ENCODE peak calls at places on chromosomes 16 and 17, in eight cellular contexts. E is AG10803, Z is AG04450, Y is neural progenitor cell, G is Caco-2, S is keratinocyte, X is SK-N-SH, U is endothelial cell of umbilical vein. B is an unnamed sample.

GRCh38 chr17:14048169-14048568 is 21.1 kb upstream of the COX10 start:
- DNase-seq in E (no peak), G (no peak), Z (no peak), U (no peak), S (no peak), Y (peak), X (peak), B (no peak)

GRCh38 chr17:31560836-31561235 is 169.4 kb downstream of the RAB11FIP4 start:
- DNase-seq in U (peak), Z (no peak), G (no peak), S (no peak), X (no peak), E (peak), Y (no peak), B (no peak)

GRCh38 chr16:588639-588888 is 1.3 kb upstream of the RAB40C start:
- DNase-seq in X (peak), S (no peak), E (peak), Y (peak), U (peak), Z (peak), G (no peak), B (peak)

GRCh38 chr16:67236551-67237395 is 9.8 kb downstream of the TMEM208 start:
- DNase-seq in U (peak), G (peak), X (peak), Z (no peak), S (no peak), E (peak), Y (peak), B (no peak)

GRCh38 chr16:24332695-24333094 is 76.6 kb downstream of the CACNG3 start:
- DNase-seq in X (no peak), U (no peak), E (no peak), S (no peak), Y (no peak), G (no peak), Z (no peak), B (no peak)

GRCh38 chr16:88613911-88614817 is 24.2 kb upstream of the IL17C start:
- DNase-seq in E (no peak), Z (no peak), S (no peak), G (no peak), X (no peak), U (no peak), Y (no peak), B (no peak)

GRCh38 chr17:6713918-6714271 is 726 bp upstream of the SLC13A5 start:
- DNase-seq in Y (peak), S (no peak), G (no peak), X (no peak), E (no peak), Z (no peak), U (no peak), B (no peak)

GRCh38 chr16:2398520-2398919 is 30.7 kb upstream of the CCNF start:
- DNase-seq in S (no peak), X (no peak), Y (no peak), G (no peak), E (no peak), U (no peak), Z (no peak), B (no peak)

GRCh38 chr17:49209061-49209571 is 1.3 kb downstream of the GNGT2 start:
- DNase-seq in G (no peak), E (no peak), X (peak), Y (no peak), S (no peak), Z (no peak), U (no peak), B (no peak)

GRCh38 chr17:76727745-76728456 is 1.3 kb downstream of the METTL23 start:
- DNase-seq in E (no peak), U (peak), S (no peak), X (no peak), Y (no peak), G (no peak), Z (no peak), B (no peak)

GRCh38 chr17:57090560-57091185 is 5.6 kb downstream of the AKAP1 start:
- DNase-seq in Z (no peak), X (no peak), S (no peak), U (no peak), G (no peak), E (peak), Y (no peak), B (no peak)

GRCh38 chr17:6160188-6160555 is 90.0 kb downstream of the WSCD1 start:
- DNase-seq in S (no peak), E (no peak), X (no peak), G (no peak), Y (no peak), Z (no peak), U (no peak), B (no peak)

GRCh38 chr17:32111141-32111771 is 31.0 kb upstream of the RHOT1 start:
- DNase-seq in G (no peak), S (no peak), X (peak), Z (peak), E (no peak), U (peak), Y (peak), B (no peak)

GRCh38 chr16:85348921-85349334 is 236.7 kb upstream of the CIBAR2 start:
- DNase-seq in G (no peak), X (peak), U (no peak), Y (no peak), S (no peak), Z (no peak), E (no peak), B (no peak)

GRCh38 chr16:20676268-20676828 is 21.1 kb downstream of the ACSM1 start:
- DNase-seq in X (no peak), G (no peak), Y (no peak), U (peak), E (no peak), S (no peak), Z (no peak), B (no peak)

GRCh38 chr17:67585077-67585602 is 132.6 kb upstream of the NOL11 start:
- DNase-seq in Y (no peak), S (no peak), G (peak), Z (no peak), X (no peak), U (peak), E (no peak), B (no peak)

GRCh38 chr16:58563235-58563634 is 47.9 kb downstream of the SETD6 start:
- DNase-seq in X (no peak), Y (no peak), E (peak), U (peak), G (no peak), Z (peak), S (no peak), B (no peak)

GRCh38 chr17:55842405-55843158 is 91.7 kb downstream of the PCTP start:
- DNase-seq in Y (no peak), Z (no peak), U (no peak), X (no peak), E (peak), G (no peak), S (no peak), B (no peak)

GRCh38 chr17:55846745-55847144 is 95.9 kb downstream of the PCTP start:
- DNase-seq in G (no peak), S (no peak), X (no peak), U (no peak), E (no peak), Z (no peak), Y (no peak), B (no peak)

GRCh38 chr17:55843785-55844184 is 92.9 kb downstream of the PCTP start:
- DNase-seq in U (no peak), G (no peak), X (no peak), Z (no peak), S (no peak), Y (no peak), E (no peak), B (no peak)

DNA sequence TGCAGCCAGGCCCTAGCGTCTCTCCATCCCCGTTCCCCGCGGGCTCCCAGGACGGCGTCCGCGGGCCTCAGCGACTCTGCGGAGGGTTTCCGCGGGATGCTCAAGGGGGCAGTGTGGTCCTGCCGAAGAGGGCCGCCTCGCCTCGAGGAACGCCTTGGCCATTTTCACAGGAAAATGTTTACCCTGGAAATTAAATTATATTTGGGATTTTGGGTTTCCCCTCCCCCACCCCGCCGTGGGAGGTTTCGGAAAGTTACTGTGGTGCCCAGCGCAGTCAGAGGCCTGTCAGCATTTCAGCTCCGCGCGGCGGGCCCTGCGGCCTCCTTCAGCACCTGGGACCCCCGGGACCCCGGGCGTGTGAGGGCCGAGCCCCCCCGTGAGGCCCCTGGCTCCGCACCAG is 94.5 kb downstream of the PCTP start:
- DNase-seq in X (peak), Z (no peak), E (peak), Y (peak), S (no peak), U (peak), G (no peak), B (peak)
- TF ChIP-seq CTCF in X (peak), Z (peak), E (peak), Y (peak), S (peak), U (peak), G (no peak), B (peak)

GRCh38 chr17:3966720-3967363 is 2.6 kb upstream of the ATP2A3 start:
- DNase-seq in Z (no peak), E (no peak), G (no peak), S (no peak), U (no peak), X (no peak), Y (no peak), B (no peak)
- TF ChIP-seq CTCF in Z (no peak), E (no peak), G (no peak), S (no peak), U (no peak), X (no peak), Y (no peak), B (no peak)

GRCh38 chr16:48912360-48912759 is 302.4 kb upstream of the N4BP1 start:
- DNase-seq in U (no peak), Z (no peak), S (no peak), G (no peak), X (no peak), E (no peak), Y (no peak), B (no peak)

GRCh38 chr16:48913384-48913783 is 303.4 kb upstream of the N4BP1 start:
- DNase-seq in E (no peak), G (no peak), Z (no peak), U (no peak), S (no peak), X (no peak), Y (no peak), B (no peak)

GRCh38 chr16:48914070-48914469 is 304.1 kb upstream of the N4BP1 start:
- DNase-seq in S (no peak), U (no peak), E (no peak), Y (peak), Z (no peak), G (no peak), X (no peak), B (no peak)

GRCh38 chr16:48910214-48910613 is 300.2 kb upstream of the N4BP1 start:
- DNase-seq in Y (no peak), G (no peak), E (no peak), X (no peak), U (no peak), S (no peak), Z (no peak), B (no peak)

GRCh38 chr16:48911700-48912099 is 301.7 kb upstream of the N4BP1 start:
- DNase-seq in Z (no peak), X (no peak), S (no peak), E (peak), Y (peak), G (no peak), U (no peak), B (no peak)
- TF ChIP-seq CTCF in Z (no peak), X (peak), S (peak), E (peak), Y (peak), G (no peak), U (no peak), B (peak)

GRCh38 chr17:8081876-8082275 is 5.6 kb downstream of the ALOX12B start:
- DNase-seq in X (no peak), Z (no peak), G (no peak), E (no peak), U (no peak), Y (no peak), S (no peak), B (no peak)

GRCh38 chr17:8079291-8080207 is 8.0 kb downstream of the ALOX12B start:
- DNase-seq in E (peak), S (no peak), Y (peak), Z (no peak), X (peak), U (peak), G (peak), B (peak)

GRCh38 chr17:8080799-8081219 is 6.7 kb downstream of the ALOX12B start:
- DNase-seq in G (no peak), S (no peak), Y (no peak), X (no peak), Z (no peak), E (no peak), U (no peak), B (no peak)

GRCh38 chr17:8082312-8082711 is 5.2 kb downstream of the ALOX12B start:
- DNase-seq in Y (no peak), U (no peak), X (no peak), S (no peak), G (no peak), E (no peak), Z (no peak), B (no peak)

GRCh38 chr17:8080208-8080798 is 7.2 kb downstream of the ALOX12B start:
- DNase-seq in G (no peak), X (no peak), U (no peak), Z (no peak), E (no peak), Y (no peak), S (no peak), B (no peak)
- TF ChIP-seq CTCF in G (no peak), X (no peak), U (no peak), Z (no peak), E (no peak), Y (no peak), S (no peak), B (no peak)

GRCh38 chr17:28346746-28347246 is 10.5 kb downstream of the POLDIP2 start:
- DNase-seq in Z (no peak), X (peak), S (no peak), G (peak), Y (peak), U (peak), E (no peak), B (no peak)
- TF ChIP-seq CTCF in Z (peak), X (peak), S (no peak), G (peak), Y (peak), U (peak), E (peak), B (peak)

GRCh38 chr17:8630802-8631553 is 453 bp upstream of the MYH10 start:
- DNase-seq in X (peak), E (peak), Z (peak), S (peak), Y (peak), U (peak), G (peak), B (peak)
- TF ChIP-seq CTCF in X (peak), E (no peak), Z (peak), S (no peak), Y (peak), U (no peak), G (no peak), B (peak)

GRCh38 chr17:30554839-30555751 is 77.9 kb downstream of the GOSR1 start:
- DNase-seq in G (peak), S (no peak), U (peak), E (peak), X (no peak), Y (peak), Z (no peak), B (no peak)
- TF ChIP-seq CTCF in G (peak), S (no peak), U (peak), E (peak), X (peak), Y (peak), Z (peak), B (no peak)

GRCh38 chr16:54938351-54939346 is 8.0 kb downstream of the IRX5 start:
- DNase-seq in U (peak), G (no peak), Z (no peak), S (no peak), X (no peak), E (no peak), Y (peak), B (no peak)
- TF ChIP-seq CTCF in U (no peak), G (no peak), Z (no peak), S (no peak), X (no peak), E (no peak), Y (peak), B (no peak)